ENCODE peak calls at places on chromosomes 1 and 21, in four cellular contexts. J is uterus, E is NCI-H774, W is GM12865. I is an unnamed sample.
A peak's percentile ranks its signal among the peaks of the same experiment; 100 is the strongest.

GRCh38 chr1:30285461-30286050 is 437.8 kb downstream of the MATN1 start:
- DNase-seq in J (no peak), E (no peak), W (no peak), I (no peak)

GRCh38 chr1:118335372-118335771 is 150.3 kb upstream of the SPAG17 start:
- DNase-seq in W (peak; percentile 79), E (no peak), J (no peak), I (no peak)

GRCh38 chr1:185419718-185420117 is 102.7 kb upstream of the IVNS1ABP start:
- DNase-seq in J (no peak), W (no peak), E (no peak), I (no peak)

GRCh38 chr1:23837905-23838304 is 12.7 kb upstream of the HMGCL start:
- DNase-seq in W (peak; percentile 5), E (no peak), J (no peak), I (peak; percentile 2)

GRCh38 chr1:238406098-238406497 is 515.4 kb upstream of the ZP4 start:
- DNase-seq in E (no peak), W (no peak), J (no peak), I (no peak)

GRCh38 chr1:165533254-165533653 is 10.5 kb upstream of the LRRC52 start:
- DNase-seq in E (no peak), W (no peak), J (no peak), I (no peak)

GRCh38 chr1:60753508-60753907 is 328.9 kb upstream of the NFIA start:
- DNase-seq in E (no peak), J (no peak), W (no peak), I (no peak)

GRCh38 chr1:111723091-111723806 is 15.9 kb downstream of the INKA2 start:
- DNase-seq in J (no peak), E (no peak), W (no peak), I (no peak)

GRCh38 chr21:34185051-34185750 is 111.8 kb downstream of the MRPS6 start:
- DNase-seq in W (no peak), E (no peak), J (no peak), I (no peak)

GRCh38 chr1:177984761-177985160 is 14.9 kb upstream of the SEC16B start:
- DNase-seq in E (no peak), W (no peak), J (no peak), I (no peak)